ENCODE peak calls at places on chromosome 5, in nine cellular contexts. W, E, U, J, G, M, A, R and V are unnamed samples.

GRCh38 chr5:79133121-79133656 is 21.6 kb downstream of the BHMT start:
- DNase-seq in W (no peak), E (no peak), U (peak), J (peak), G (no peak), M (peak), A (no peak), R (peak), V (peak)

GRCh38 chr5:1004598-1005361 is 3.8 kb upstream of the NKD2 start:
- DNase-seq in W (peak), E (peak), U (no peak), J (peak), G (no peak), M (no peak), A (peak), R (peak), V (no peak)

GRCh38 chr5:26329562-26330189 is 708.7 kb downstream of the CDH9 start:
- DNase-seq in W (no peak), E (no peak), U (no peak), J (no peak), G (no peak), M (no peak), A (no peak), R (no peak), V (no peak)

GRCh38 chr5:152568101-152568500 is 163.0 kb upstream of the NMUR2 start:
- DNase-seq in W (no peak), E (no peak), U (no peak), J (no peak), G (no peak), M (no peak), A (no peak), R (no peak), V (no peak)

GRCh38 chr5:138351056-138351455 is 1.4 kb upstream of the KDM3B start:
- DNase-seq in W (no peak), E (no peak), U (no peak), J (peak), G (no peak), M (no peak), A (no peak), R (peak), V (no peak)

GRCh38 chr5:56819027-56819881 is 3.9 kb downstream of the MAP3K1 start:
- DNase-seq in W (no peak), E (no peak), U (no peak), J (no peak), G (no peak), M (peak), A (no peak), R (peak), V (no peak)

GRCh38 chr5:148561712-148562365 is 92.5 kb downstream of the HTR4 start:
- DNase-seq in W (no peak), E (no peak), U (no peak), J (no peak), G (no peak), M (no peak), A (peak), R (no peak), V (no peak)

GRCh38 chr5:4363045-4363444 is 767.4 kb downstream of the IRX1 start:
- DNase-seq in W (no peak), E (no peak), U (no peak), J (no peak), G (no peak), M (no peak), A (no peak), R (no peak), V (no peak)

GRCh38 chr5:151581841-151582583 is 9.1 kb downstream of the FAT2 start:
- DNase-seq in W (no peak), E (no peak), U (no peak), J (no peak), G (no peak), M (no peak), A (no peak), R (no peak), V (no peak)

GRCh38 chr5:17096975-17097695 is 120.3 kb upstream of the BASP1 start:
- DNase-seq in W (no peak), E (no peak), U (no peak), J (no peak), G (no peak), M (no peak), A (peak), R (no peak), V (no peak)

GRCh38 chr5:124262443-124262842 is 484.0 kb downstream of the ZNF608 start:
- DNase-seq in W (no peak), E (no peak), U (no peak), J (no peak), G (no peak), M (peak), A (no peak), R (peak), V (no peak)

GRCh38 chr5:119397518-119398380 is 41.9 kb downstream of the TNFAIP8 start:
- DNase-seq in W (no peak), E (no peak), U (no peak), J (peak), G (no peak), M (no peak), A (no peak), R (peak), V (peak)

GRCh38 chr5:122880749-122881148 is 35.3 kb downstream of the SNX24 start:
- DNase-seq in W (no peak), E (no peak), U (no peak), J (no peak), G (no peak), M (no peak), A (no peak), R (peak), V (no peak)

GRCh38 chr5:33608476-33609026 is 167.8 kb downstream of the TARS1 start:
- DNase-seq in W (no peak), E (no peak), U (no peak), J (peak), G (no peak), M (peak), A (no peak), R (peak), V (no peak)

GRCh38 chr5:88956416-88956815 is 73.4 kb upstream of the MEF2C start:
- DNase-seq in W (no peak), E (no peak), U (no peak), J (no peak), G (no peak), M (no peak), A (no peak), R (peak), V (no peak)

GRCh38 chr5:129991780-129992179 is 87.5 kb downstream of the CHSY3 start:
- DNase-seq in W (no peak), E (no peak), U (no peak), J (no peak), G (no peak), M (no peak), A (no peak), R (no peak), V (no peak)

GRCh38 chr5:11977904-11978303 is 73.7 kb upstream of the CTNND2 start:
- DNase-seq in W (no peak), E (no peak), U (no peak), J (no peak), G (no peak), M (no peak), A (no peak), R (no peak), V (no peak)

GRCh38 chr5:11878846-11879245 is 25.4 kb downstream of the CTNND2 start:
- DNase-seq in W (no peak), E (no peak), U (no peak), J (no peak), G (no peak), M (no peak), A (peak), R (no peak), V (no peak)

GRCh38 chr5:56569051-56569450 is 246.3 kb upstream of the MAP3K1 start:
- DNase-seq in W (no peak), E (no peak), U (no peak), J (no peak), G (no peak), M (no peak), A (no peak), R (no peak), V (no peak)

GRCh38 chr5:135339189-135339588 is 59.8 kb downstream of the MACROH2A1 start:
- DNase-seq in W (no peak), E (no peak), U (no peak), J (no peak), G (no peak), M (no peak), A (no peak), R (no peak), V (no peak)

GRCh38 chr5:1332461-1333001 is 12.4 kb downstream of the CLPTM1L start:
- DNase-seq in W (no peak), E (no peak), U (no peak), J (no peak), G (no peak), M (no peak), A (no peak), R (no peak), V (no peak)

GRCh38 chr5:10885026-10885425 is 124.0 kb upstream of the DAP start:
- DNase-seq in W (no peak), E (no peak), U (no peak), J (peak), G (no peak), M (no peak), A (no peak), R (peak), V (no peak)

GRCh38 chr5:124872615-124873014 is 126.2 kb upstream of the ZNF608 start:
- DNase-seq in W (no peak), E (no peak), U (no peak), J (no peak), G (no peak), M (no peak), A (no peak), R (no peak), V (no peak)

GRCh38 chr5:116938488-116938887 is 363.9 kb upstream of the SEMA6A start:
- DNase-seq in W (no peak), E (no peak), U (no peak), J (no peak), G (no peak), M (no peak), A (no peak), R (no peak), V (no peak)

GRCh38 chr5:78534148-78535009 is 114.2 kb downstream of the LHFPL2 start:
- DNase-seq in W (no peak), E (no peak), U (no peak), J (peak), G (no peak), M (no peak), A (peak), R (peak), V (no peak)

GRCh38 chr5:166347051-166347450 is 1944.4 kb upstream of the WWC1 start:
- DNase-seq in W (no peak), E (no peak), U (no peak), J (no peak), G (no peak), M (no peak), A (no peak), R (no peak), V (no peak)

GRCh38 chr5:89847743-89848142 is 561.8 kb downstream of the CETN3 start:
- DNase-seq in W (no peak), E (no peak), U (no peak), J (peak), G (no peak), M (no peak), A (no peak), R (peak), V (no peak)

GRCh38 chr5:94181940-94182339 is 436.5 kb downstream of the KIAA0825 start:
- DNase-seq in W (no peak), E (no peak), U (no peak), J (peak), G (peak), M (no peak), A (no peak), R (no peak), V (no peak)

DNA sequence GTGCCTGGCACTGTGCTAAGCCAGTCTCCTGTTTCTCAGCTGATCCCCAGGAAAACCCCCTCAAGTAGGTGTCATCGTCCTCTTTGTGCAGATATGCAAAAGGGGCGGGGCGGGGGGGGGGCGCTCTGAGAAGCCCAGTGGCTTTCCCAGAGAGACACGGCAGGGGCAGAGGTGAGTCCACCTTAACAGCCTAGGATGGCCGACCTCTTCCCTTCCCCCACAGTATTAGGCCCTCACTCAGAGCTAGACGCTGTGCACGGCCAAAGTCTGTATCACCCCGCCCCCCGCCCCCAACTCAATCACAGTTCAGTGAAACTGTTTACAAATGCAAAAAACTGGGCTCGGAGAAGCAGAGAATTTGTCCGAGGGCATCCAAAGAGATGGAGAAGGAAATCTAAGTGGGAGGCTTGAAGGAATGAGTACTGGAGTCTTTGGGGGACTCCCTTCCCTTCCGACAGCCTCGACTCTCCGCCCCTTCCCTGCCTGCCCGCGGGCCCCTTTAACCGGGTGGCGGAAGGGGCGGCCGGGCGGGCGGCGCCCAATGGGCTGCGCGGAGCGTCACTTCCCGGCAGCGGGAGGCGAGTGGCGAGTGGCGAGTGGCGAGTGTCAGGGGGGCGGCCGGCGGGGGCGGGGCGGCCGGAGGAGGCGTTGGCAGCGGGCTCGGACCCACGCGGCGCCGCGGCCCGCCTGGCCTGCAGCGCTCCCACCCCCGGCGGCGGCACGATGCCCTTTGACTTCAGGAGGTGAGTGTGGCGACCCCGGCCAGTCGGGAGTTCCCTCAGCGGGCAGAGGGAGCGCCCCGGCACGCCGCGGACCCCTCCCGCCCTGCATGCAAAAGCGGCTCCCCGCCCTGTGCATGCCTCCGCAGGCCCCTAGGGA is at the start of gene ERGIC1:
- DNase-seq in W (peak), E (peak), U (peak), J (peak), G (peak), M (no peak), A (peak), R (peak), V (peak)
- TF ChIP-seq CTCF in W (no peak), E (peak), U (no peak), J (no peak), G (no peak), M (no peak), A (no peak), R (no peak), V (no peak)

DNA sequence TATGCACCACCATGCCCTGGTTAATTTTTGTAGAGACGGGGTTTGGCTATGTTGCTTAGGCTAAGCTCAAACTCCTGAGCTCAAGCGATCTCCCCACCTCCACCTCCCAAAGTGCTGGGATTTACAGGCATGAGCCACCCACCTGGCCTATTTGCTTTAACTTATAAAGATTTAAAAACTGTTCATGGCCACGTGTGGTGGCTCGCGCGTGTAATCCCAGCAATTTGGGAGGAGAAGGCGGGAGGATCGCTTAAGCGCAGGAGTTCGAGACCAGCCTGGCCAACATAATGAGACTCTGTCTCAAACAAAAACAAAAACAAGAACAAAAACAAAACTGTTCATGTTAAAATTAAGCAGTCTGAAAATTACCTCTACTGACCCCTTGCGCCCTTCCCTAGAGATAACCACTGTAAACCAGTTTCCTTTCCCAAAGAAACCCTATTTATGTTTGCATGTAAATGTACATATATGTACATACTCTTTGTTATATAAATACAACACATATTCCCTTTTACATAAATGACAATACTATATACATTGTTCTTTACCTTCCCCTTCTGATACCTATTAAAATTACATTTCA is 1.5 kb downstream of the AK6 start:
- DNase-seq in W (no peak), E (no peak), U (no peak), J (no peak), G (no peak), M (no peak), A (no peak), R (no peak), V (no peak)
- TF ChIP-seq CTCF in W (no peak), E (no peak), U (no peak), J (no peak), G (no peak), M (peak), A (no peak), R (no peak), V (no peak)

GRCh38 chr5:95237324-95237723 is 47.6 kb downstream of the MCTP1 start:
- DNase-seq in W (no peak), E (no peak), U (no peak), J (no peak), G (no peak), M (no peak), A (no peak), R (no peak), V (no peak)

GRCh38 chr5:95241155-95241554 is 43.7 kb downstream of the MCTP1 start:
- DNase-seq in W (no peak), E (no peak), U (no peak), J (no peak), G (no peak), M (no peak), A (no peak), R (no peak), V (no peak)

GRCh38 chr5:95241635-95242034 is 43.3 kb downstream of the MCTP1 start:
- DNase-seq in W (no peak), E (no peak), U (peak), J (no peak), G (no peak), M (no peak), A (no peak), R (peak), V (peak)

GRCh38 chr5:95235439-95235982 is 49.4 kb downstream of the MCTP1 start:
- DNase-seq in W (no peak), E (no peak), U (no peak), J (no peak), G (no peak), M (no peak), A (no peak), R (no peak), V (no peak)

GRCh38 chr5:95238560-95239325 is 46.2 kb downstream of the MCTP1 start:
- DNase-seq in W (no peak), E (no peak), U (no peak), J (peak), G (no peak), M (peak), A (no peak), R (peak), V (peak)
- TF ChIP-seq CTCF in W (peak), E (no peak), U (peak), J (no peak), G (no peak), M (peak), A (no peak), R (peak), V (no peak)

GRCh38 chr5:29960323-29960722 is 1233.2 kb upstream of the CDH6 start:
- DNase-seq in W (no peak), E (no peak), U (no peak), J (no peak), G (no peak), M (no peak), A (no peak), R (no peak), V (no peak)

DNA sequence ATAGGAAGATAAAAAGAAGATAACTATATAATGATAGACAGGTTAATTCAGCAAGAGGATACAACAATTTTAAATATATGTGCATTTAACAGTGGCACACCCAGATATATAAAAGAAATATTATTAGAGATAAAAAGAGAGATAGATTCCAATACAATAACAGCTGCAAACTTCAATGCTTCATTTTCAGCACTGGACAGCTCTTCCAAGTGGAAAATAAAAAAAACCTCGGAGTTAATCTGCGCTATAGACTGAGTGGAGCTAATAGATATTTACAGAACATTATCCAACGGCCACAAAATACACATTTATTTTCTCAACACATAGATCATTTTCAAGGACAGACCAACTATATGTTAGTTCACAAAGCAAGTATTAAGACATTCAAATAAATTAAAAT is 1229.5 kb upstream of the CDH6 start:
- DNase-seq in W (no peak), E (no peak), U (no peak), J (no peak), G (no peak), M (no peak), A (no peak), R (no peak), V (no peak)
- TF ChIP-seq CTCF in W (no peak), E (no peak), U (no peak), J (no peak), G (no peak), M (no peak), A (no peak), R (no peak), V (no peak)

GRCh38 chr5:86463339-86463738 is 154.4 kb upstream of the COX7C start:
- DNase-seq in W (no peak), E (no peak), U (peak), J (no peak), G (no peak), M (no peak), A (no peak), R (no peak), V (no peak)
- TF ChIP-seq CTCF in W (peak), E (no peak), U (no peak), J (no peak), G (no peak), M (no peak), A (no peak), R (no peak), V (no peak)

DNA sequence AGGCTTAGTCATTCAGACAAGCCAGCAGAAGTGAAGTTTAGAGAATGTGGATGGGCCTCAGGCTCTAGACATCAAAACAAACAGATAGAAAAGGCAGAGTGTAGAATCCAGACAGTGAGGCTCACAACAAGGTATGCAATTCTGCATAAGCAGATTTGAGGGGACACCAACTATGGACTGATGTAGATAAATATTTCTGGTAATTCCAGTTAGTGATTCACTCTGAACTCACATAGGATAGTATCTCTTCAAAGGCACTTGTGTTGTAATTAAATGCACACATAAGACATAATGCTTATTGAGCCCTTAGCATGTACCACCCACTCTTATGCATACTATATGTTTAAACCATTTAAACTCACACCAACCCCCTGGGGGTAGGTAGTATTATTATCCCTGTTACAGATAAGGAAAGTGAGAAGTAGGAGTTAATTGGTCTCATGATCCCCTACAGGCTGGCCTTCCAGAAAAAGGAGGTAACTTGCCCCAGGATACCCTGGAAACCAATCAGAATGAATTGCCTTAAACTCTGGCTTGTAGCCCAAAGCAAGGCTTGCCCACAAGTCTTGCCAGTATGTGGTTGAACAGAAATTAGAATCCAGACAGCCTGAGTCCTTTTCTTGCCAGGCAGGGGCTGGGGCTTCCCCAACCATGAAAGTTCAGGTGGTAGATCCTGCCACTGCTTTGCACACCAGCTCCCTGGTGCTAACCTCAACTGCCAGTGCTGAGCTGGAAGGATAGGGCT is 39.4 kb upstream of the HSPB3 start:
- DNase-seq in W (no peak), E (no peak), U (no peak), J (peak), G (no peak), M (no peak), A (no peak), R (peak), V (no peak)
- TF ChIP-seq CTCF in W (no peak), E (no peak), U (no peak), J (no peak), G (no peak), M (no peak), A (no peak), R (no peak), V (no peak)